ENCODE peak calls at places on chromosomes 7 and 10, in eight cellular contexts. Y is fibroblast of lung, T is globus pallidus, C is DMS79, A is H54, K is posterior vena cava, E is stomach, P is caudate nucleus. U is an unnamed sample.
A peak's percentile ranks its signal among the peaks of the same experiment; 100 is the strongest.

GRCh38 chr10:5484205-5484604 is 15.2 kb downstream of the CALML5 start:
- DNase-seq in Y (peak; percentile 40), T (no peak), C (no peak), A (peak; percentile 19), K (no peak), E (no peak), P (no peak), U (no peak)

GRCh38 chr10:16520900-16521299 is 779 bp downstream of the C1QL3 start:
- DNase-seq in Y (peak; percentile 9), T (no peak), C (no peak), A (no peak), K (peak; percentile 82), E (peak; percentile 32), P (no peak), U (no peak)

GRCh38 chr7:130296221-130296951 is 3.4 kb downstream of the CPA4 start:
- DNase-seq in Y (no peak), T (no peak), C (no peak), A (no peak), K (no peak), E (no peak), P (no peak), U (no peak)

GRCh38 chr10:87838650-87839049 is 20.6 kb upstream of the ATAD1 start:
- DNase-seq in Y (peak; percentile 8), T (no peak), C (no peak), A (no peak), K (no peak), E (no peak), P (no peak), U (no peak)

GRCh38 chr10:90227786-90228185 is 526.4 kb downstream of the KIF20B start:
- DNase-seq in Y (peak; percentile 88), T (no peak), C (no peak), A (no peak), K (no peak), E (no peak), P (no peak), U (no peak)

GRCh38 chr7:52639126-52639525 is 396.3 kb upstream of the POM121L12 start:
- DNase-seq in Y (peak; percentile 45), T (no peak), C (no peak), A (no peak), K (no peak), E (no peak), P (no peak), U (no peak)

GRCh38 chr7:99918959-99919813 is at the start of gene TRIM4:
- DNase-seq in Y (peak; percentile 95), T (peak; percentile 88), C (peak; percentile 90), A (peak; percentile 90), K (peak; percentile 98), E (peak; percentile 93), P (peak; percentile 77), U (peak; percentile 93)

GRCh38 chr7:7792089-7792488 is 73.7 kb upstream of the RPA3 start:
- DNase-seq in Y (no peak), T (no peak), C (no peak), A (no peak), K (no peak), E (no peak), P (no peak), U (no peak)

GRCh38 chr7:116859323-116859722 is 3.1 kb upstream of the CAPZA2 start:
- DNase-seq in Y (peak; percentile 79), T (no peak), C (no peak), A (no peak), K (no peak), E (no peak), P (no peak), U (no peak)

GRCh38 chr10:51928182-51928581 is 228.8 kb upstream of the CSTF2T start:
- DNase-seq in Y (no peak), T (no peak), C (no peak), A (no peak), K (no peak), E (no peak), P (no peak), U (no peak)

GRCh38 chr10:36574212-36574611 is 551.2 kb upstream of the ANKRD30A start:
- DNase-seq in Y (peak; percentile 57), T (no peak), C (no peak), A (no peak), K (no peak), E (no peak), P (no peak), U (no peak)

U was measured in sciatic nerve.